ENCODE peak calls at places on chromosomes 7 and 10, in five cellular contexts. One of them, this sample, is unnamed.

GRCh38 chr7:43855176-43855575 is 14.1 kb downstream of the MRPS24 start:
- DNase-seq in NCI-H345: no peak
- DNase-seq in naive B cell: no peak
- DNase-seq in iris pigment epithelial cell: no peak
- DNase-seq in Calu3: no peak
- DNase-seq in this sample: no peak

GRCh38 chr10:127150136-127150535 is 46.3 kb downstream of the INSYN2A start:
- DNase-seq in NCI-H345: no peak
- DNase-seq in naive B cell: no peak
- DNase-seq in iris pigment epithelial cell: peak
- DNase-seq in Calu3: no peak
- DNase-seq in this sample: no peak

GRCh38 chr7:149199234-149199990 is 4.1 kb downstream of the ZNF282 start:
- DNase-seq in NCI-H345: no peak
- DNase-seq in naive B cell: no peak
- DNase-seq in iris pigment epithelial cell: peak
- DNase-seq in Calu3: no peak
- DNase-seq in this sample: no peak

GRCh38 chr10:103193107-103193819 is at the start of gene NT5C2:
- DNase-seq in NCI-H345: peak
- DNase-seq in naive B cell: peak
- DNase-seq in iris pigment epithelial cell: peak
- DNase-seq in Calu3: peak
- DNase-seq in this sample: peak

GRCh38 chr7:73912223-73912622 is 51.3 kb downstream of the TMEM270 start:
- DNase-seq in NCI-H345: no peak
- DNase-seq in naive B cell: no peak
- DNase-seq in iris pigment epithelial cell: no peak
- DNase-seq in Calu3: no peak
- DNase-seq in this sample: no peak

GRCh38 chr10:113665806-113666354 is 2.0 kb upstream of the NRAP start:
- DNase-seq in NCI-H345: no peak
- DNase-seq in naive B cell: no peak
- DNase-seq in iris pigment epithelial cell: peak
- DNase-seq in Calu3: peak
- DNase-seq in this sample: no peak

GRCh38 chr10:119449760-119450461 is 92.6 kb downstream of the RGS10 start:
- DNase-seq in NCI-H345: peak
- DNase-seq in naive B cell: no peak
- DNase-seq in iris pigment epithelial cell: peak
- DNase-seq in Calu3: no peak
- DNase-seq in this sample: no peak

GRCh38 chr7:112411186-112411795 is 39.0 kb upstream of the IFRD1 start:
- DNase-seq in NCI-H345: peak
- DNase-seq in naive B cell: no peak
- DNase-seq in iris pigment epithelial cell: peak
- DNase-seq in Calu3: peak
- DNase-seq in this sample: no peak

GRCh38 chr7:153002164-153002563 is 242.6 kb downstream of the ACTR3B start:
- DNase-seq in NCI-H345: no peak
- DNase-seq in naive B cell: no peak
- DNase-seq in iris pigment epithelial cell: no peak
- DNase-seq in Calu3: no peak
- DNase-seq in this sample: no peak

GRCh38 chr10:97222346-97222961 is 36.7 kb upstream of the SLIT1 start:
- DNase-seq in NCI-H345: no peak
- DNase-seq in naive B cell: no peak
- DNase-seq in iris pigment epithelial cell: no peak
- DNase-seq in Calu3: no peak
- DNase-seq in this sample: peak

GRCh38 chr10:35178305-35178704 is 51.7 kb downstream of the CREM start:
- DNase-seq in NCI-H345: no peak
- DNase-seq in naive B cell: no peak
- DNase-seq in iris pigment epithelial cell: no peak
- DNase-seq in Calu3: no peak
- DNase-seq in this sample: no peak

GRCh38 chr10:71396084-71396713 is 521 bp upstream of the CDH23 start:
- DNase-seq in NCI-H345: peak
- DNase-seq in naive B cell: peak
- DNase-seq in iris pigment epithelial cell: no peak
- DNase-seq in Calu3: peak
- DNase-seq in this sample: peak

GRCh38 chr7:24713850-24714675 is 43.2 kb downstream of the GSDME start:
- DNase-seq in NCI-H345: no peak
- DNase-seq in naive B cell: no peak
- DNase-seq in iris pigment epithelial cell: no peak
- DNase-seq in Calu3: no peak
- DNase-seq in this sample: no peak

GRCh38 chr7:137851361-137851945 is 4.7 kb upstream of the DGKI start:
- DNase-seq in NCI-H345: no peak
- DNase-seq in naive B cell: no peak
- DNase-seq in iris pigment epithelial cell: peak
- DNase-seq in Calu3: no peak
- DNase-seq in this sample: no peak

GRCh38 chr10:11197266-11197712 is 179.6 kb downstream of the CELF2 start:
- DNase-seq in NCI-H345: no peak
- DNase-seq in naive B cell: peak
- DNase-seq in iris pigment epithelial cell: no peak
- DNase-seq in Calu3: no peak
- DNase-seq in this sample: no peak

This sample was measured in erythroblast.